ENCODE peak calls at places on chromosome 4, in five cellular contexts. One of them, this sample, is unnamed.

GRCh38 chr4:23874536-23874901 is 15.3 kb downstream of the PPARGC1A start:
- DNase-seq in activated T-cell treated with anti-CD3 and anti-CD28 coated beads for 24 hours: no peak
- DNase-seq in anterior cingulate cortex: no peak
- DNase-seq in WTC11: no peak
- DNase-seq in activated T-helper 2 cell treated with anti-CD3 and anti-CD28 coated beads, Interferon-gamma antibody, Interleukin-2, Interleukin-4, amounts not matched to agents 10 μg/mL and 5 μg/mL and 100 μg/mL, durations not matched to agents 14 hours and 24 hours and 36 hours: no peak
- DNase-seq in this sample: no peak

GRCh38 chr4:79232555-79232954 is 93.3 kb downstream of the NAA11 start:
- DNase-seq in activated T-cell treated with anti-CD3 and anti-CD28 coated beads for 24 hours: no peak
- DNase-seq in anterior cingulate cortex: no peak
- DNase-seq in WTC11: no peak
- DNase-seq in activated T-helper 2 cell treated with anti-CD3 and anti-CD28 coated beads, Interferon-gamma antibody, Interleukin-2, Interleukin-4, amounts not matched to agents 10 μg/mL and 5 μg/mL and 100 μg/mL, durations not matched to agents 14 hours and 24 hours and 36 hours: no peak
- DNase-seq in this sample: no peak

GRCh38 chr4:94525993-94526740 is 74.4 kb downstream of the PDLIM5 start:
- DNase-seq in activated T-cell treated with anti-CD3 and anti-CD28 coated beads for 24 hours: no peak
- DNase-seq in anterior cingulate cortex: no peak
- DNase-seq in WTC11: no peak
- DNase-seq in activated T-helper 2 cell treated with anti-CD3 and anti-CD28 coated beads, Interferon-gamma antibody, Interleukin-2, Interleukin-4, amounts not matched to agents 10 μg/mL and 5 μg/mL and 100 μg/mL, durations not matched to agents 14 hours and 24 hours and 36 hours: no peak
- DNase-seq in this sample: no peak

GRCh38 chr4:85787133-85787532 is 312.2 kb downstream of the ARHGAP24 start:
- DNase-seq in activated T-cell treated with anti-CD3 and anti-CD28 coated beads for 24 hours: no peak
- DNase-seq in anterior cingulate cortex: no peak
- DNase-seq in WTC11: no peak
- DNase-seq in activated T-helper 2 cell treated with anti-CD3 and anti-CD28 coated beads, Interferon-gamma antibody, Interleukin-2, Interleukin-4, amounts not matched to agents 10 μg/mL and 5 μg/mL and 100 μg/mL, durations not matched to agents 14 hours and 24 hours and 36 hours: no peak
- DNase-seq in this sample: no peak

GRCh38 chr4:60020389-60020788 is 1179.7 kb upstream of the ADGRL3 start:
- DNase-seq in activated T-cell treated with anti-CD3 and anti-CD28 coated beads for 24 hours: no peak
- DNase-seq in anterior cingulate cortex: no peak
- DNase-seq in WTC11: no peak
- DNase-seq in activated T-helper 2 cell treated with anti-CD3 and anti-CD28 coated beads, Interferon-gamma antibody, Interleukin-2, Interleukin-4, amounts not matched to agents 10 μg/mL and 5 μg/mL and 100 μg/mL, durations not matched to agents 14 hours and 24 hours and 36 hours: no peak
- DNase-seq in this sample: no peak

GRCh38 chr4:22315643-22316042 is 200.2 kb downstream of the ADGRA3 start:
- DNase-seq in activated T-cell treated with anti-CD3 and anti-CD28 coated beads for 24 hours: no peak
- DNase-seq in anterior cingulate cortex: no peak
- DNase-seq in WTC11: no peak
- DNase-seq in activated T-helper 2 cell treated with anti-CD3 and anti-CD28 coated beads, Interferon-gamma antibody, Interleukin-2, Interleukin-4, amounts not matched to agents 10 μg/mL and 5 μg/mL and 100 μg/mL, durations not matched to agents 14 hours and 24 hours and 36 hours: no peak
- DNase-seq in this sample: no peak

GRCh38 chr4:6134612-6135220 is 65.6 kb downstream of the JAKMIP1 start:
- DNase-seq in activated T-cell treated with anti-CD3 and anti-CD28 coated beads for 24 hours: peak; percentile 10
- DNase-seq in anterior cingulate cortex: no peak
- DNase-seq in WTC11: no peak
- DNase-seq in activated T-helper 2 cell treated with anti-CD3 and anti-CD28 coated beads, Interferon-gamma antibody, Interleukin-2, Interleukin-4, amounts not matched to agents 10 μg/mL and 5 μg/mL and 100 μg/mL, durations not matched to agents 14 hours and 24 hours and 36 hours: peak; percentile 33
- DNase-seq in this sample: no peak

GRCh38 chr4:8277356-8278008 is 7.9 kb downstream of the HTRA3 start:
- DNase-seq in activated T-cell treated with anti-CD3 and anti-CD28 coated beads for 24 hours: no peak
- DNase-seq in anterior cingulate cortex: no peak
- DNase-seq in WTC11: no peak
- DNase-seq in activated T-helper 2 cell treated with anti-CD3 and anti-CD28 coated beads, Interferon-gamma antibody, Interleukin-2, Interleukin-4, amounts not matched to agents 10 μg/mL and 5 μg/mL and 100 μg/mL, durations not matched to agents 14 hours and 24 hours and 36 hours: no peak
- DNase-seq in this sample: no peak

GRCh38 chr4:82017680-82018079 is 356.1 kb downstream of the HNRNPD start:
- DNase-seq in activated T-cell treated with anti-CD3 and anti-CD28 coated beads for 24 hours: no peak
- DNase-seq in anterior cingulate cortex: no peak
- DNase-seq in WTC11: no peak
- DNase-seq in activated T-helper 2 cell treated with anti-CD3 and anti-CD28 coated beads, Interferon-gamma antibody, Interleukin-2, Interleukin-4, amounts not matched to agents 10 μg/mL and 5 μg/mL and 100 μg/mL, durations not matched to agents 14 hours and 24 hours and 36 hours: no peak
- DNase-seq in this sample: no peak

GRCh38 chr4:35604724-35605123 is 639.6 kb downstream of the ARAP2 start:
- DNase-seq in activated T-cell treated with anti-CD3 and anti-CD28 coated beads for 24 hours: no peak
- DNase-seq in anterior cingulate cortex: no peak
- DNase-seq in WTC11: no peak
- DNase-seq in activated T-helper 2 cell treated with anti-CD3 and anti-CD28 coated beads, Interferon-gamma antibody, Interleukin-2, Interleukin-4, amounts not matched to agents 10 μg/mL and 5 μg/mL and 100 μg/mL, durations not matched to agents 14 hours and 24 hours and 36 hours: no peak
- DNase-seq in this sample: no peak

GRCh38 chr4:6475492-6476020 is 3.1 kb upstream of the PPP2R2C start:
- DNase-seq in activated T-cell treated with anti-CD3 and anti-CD28 coated beads for 24 hours: no peak
- DNase-seq in anterior cingulate cortex: no peak
- DNase-seq in WTC11: no peak
- DNase-seq in activated T-helper 2 cell treated with anti-CD3 and anti-CD28 coated beads, Interferon-gamma antibody, Interleukin-2, Interleukin-4, amounts not matched to agents 10 μg/mL and 5 μg/mL and 100 μg/mL, durations not matched to agents 14 hours and 24 hours and 36 hours: no peak
- DNase-seq in this sample: no peak

GRCh38 chr4:159071178-159071968 is 31.5 kb upstream of the RAPGEF2 start:
- DNase-seq in activated T-cell treated with anti-CD3 and anti-CD28 coated beads for 24 hours: no peak
- DNase-seq in anterior cingulate cortex: no peak
- DNase-seq in WTC11: no peak
- DNase-seq in activated T-helper 2 cell treated with anti-CD3 and anti-CD28 coated beads, Interferon-gamma antibody, Interleukin-2, Interleukin-4, amounts not matched to agents 10 μg/mL and 5 μg/mL and 100 μg/mL, durations not matched to agents 14 hours and 24 hours and 36 hours: no peak
- DNase-seq in this sample: no peak

GRCh38 chr4:825063-825968 is 613 bp downstream of the CPLX1 start:
- DNase-seq in activated T-cell treated with anti-CD3 and anti-CD28 coated beads for 24 hours: no peak
- DNase-seq in anterior cingulate cortex: no peak
- DNase-seq in WTC11: peak; percentile 38
- DNase-seq in activated T-helper 2 cell treated with anti-CD3 and anti-CD28 coated beads, Interferon-gamma antibody, Interleukin-2, Interleukin-4, amounts not matched to agents 10 μg/mL and 5 μg/mL and 100 μg/mL, durations not matched to agents 14 hours and 24 hours and 36 hours: no peak
- DNase-seq in this sample: no peak

GRCh38 chr4:140125374-140125773 is 28.6 kb downstream of the MAML3 start:
- DNase-seq in activated T-cell treated with anti-CD3 and anti-CD28 coated beads for 24 hours: no peak
- DNase-seq in anterior cingulate cortex: no peak
- DNase-seq in WTC11: no peak
- DNase-seq in activated T-helper 2 cell treated with anti-CD3 and anti-CD28 coated beads, Interferon-gamma antibody, Interleukin-2, Interleukin-4, amounts not matched to agents 10 μg/mL and 5 μg/mL and 100 μg/mL, durations not matched to agents 14 hours and 24 hours and 36 hours: no peak
- DNase-seq in this sample: no peak

GRCh38 chr4:119315036-119315435 is 6.9 kb downstream of the FABP2 start:
- DNase-seq in activated T-cell treated with anti-CD3 and anti-CD28 coated beads for 24 hours: no peak
- DNase-seq in anterior cingulate cortex: no peak
- DNase-seq in WTC11: no peak
- DNase-seq in activated T-helper 2 cell treated with anti-CD3 and anti-CD28 coated beads, Interferon-gamma antibody, Interleukin-2, Interleukin-4, amounts not matched to agents 10 μg/mL and 5 μg/mL and 100 μg/mL, durations not matched to agents 14 hours and 24 hours and 36 hours: no peak
- DNase-seq in this sample: no peak

This sample was measured in head of caudate nucleus.